ENCODE peak calls at places on chromosomes 12 and 14, in nine cellular contexts. I is AG04450, S is thyroid gland, D is coronary artery, G is AG10803, T is ovary, U is transverse colon, R is choroid plexus epithelial cell, W is lower lobe of right lung. E is an unnamed sample.

GRCh38 chr12:30796508-30796780 is 41.7 kb upstream of the CAPRIN2 start:
- DNase-seq in I (no peak), S (peak), D (no peak), G (peak), T (peak), U (peak), R (peak), W (no peak), E (no peak)

GRCh38 chr12:132140501-132140900 is 3.6 kb downstream of the DDX51 start:
- DNase-seq in I (no peak), S (no peak), D (no peak), G (no peak), T (peak), U (no peak), R (no peak), W (no peak), E (no peak)

GRCh38 chr14:60349663-60350365 is 100.8 kb downstream of the PPM1A start:
- DNase-seq in I (peak), S (peak), D (no peak), G (peak), T (peak), U (peak), R (peak), W (no peak), E (no peak)

GRCh38 chr14:96109956-96110355 is 70.8 kb downstream of the C14orf132 start:
- DNase-seq in I (no peak), S (no peak), D (no peak), G (no peak), T (no peak), U (no peak), R (no peak), W (no peak), E (no peak)

GRCh38 chr12:100375023-100375737 is 18.3 kb downstream of the SLC17A8 start:
- DNase-seq in I (no peak), S (peak), D (no peak), G (peak), T (peak), U (peak), R (peak), W (peak), E (no peak)

GRCh38 chr14:70987042-70987441 is 79.8 kb downstream of the PCNX1 start:
- DNase-seq in I (no peak), S (no peak), D (no peak), G (no peak), T (no peak), U (no peak), R (peak), W (no peak), E (no peak)

GRCh38 chr12:64171715-64172114 is 50.4 kb downstream of the KICS2 start:
- DNase-seq in I (no peak), S (no peak), D (no peak), G (peak), T (no peak), U (no peak), R (no peak), W (no peak), E (no peak)

GRCh38 chr12:68189766-68190700 is 30.5 kb upstream of the IFNG start:
- DNase-seq in I (no peak), S (no peak), D (no peak), G (peak), T (no peak), U (no peak), R (peak), W (no peak), E (peak)

GRCh38 chr12:29992366-29992765 is 208.6 kb upstream of the TMTC1 start:
- DNase-seq in I (no peak), S (no peak), D (no peak), G (no peak), T (no peak), U (no peak), R (no peak), W (no peak), E (no peak)

GRCh38 chr12:11704094-11704493 is 54.6 kb downstream of the ETV6 start:
- DNase-seq in I (no peak), S (no peak), D (no peak), G (no peak), T (no peak), U (no peak), R (no peak), W (no peak), E (no peak)

GRCh38 chr12:107536613-107537012 is 149.0 kb upstream of the PWP1 start:
- DNase-seq in I (peak), S (no peak), D (no peak), G (peak), T (no peak), U (no peak), R (peak), W (no peak), E (no peak)

GRCh38 chr14:29671034-29671433 is 256.6 kb downstream of the PRKD1 start:
- DNase-seq in I (no peak), S (no peak), D (no peak), G (peak), T (no peak), U (no peak), R (peak), W (no peak), E (no peak)

GRCh38 chr14:85088231-85088630 is 441.7 kb upstream of the FLRT2 start:
- DNase-seq in I (no peak), S (no peak), D (no peak), G (peak), T (no peak), U (no peak), R (peak), W (no peak), E (no peak)

DNA sequence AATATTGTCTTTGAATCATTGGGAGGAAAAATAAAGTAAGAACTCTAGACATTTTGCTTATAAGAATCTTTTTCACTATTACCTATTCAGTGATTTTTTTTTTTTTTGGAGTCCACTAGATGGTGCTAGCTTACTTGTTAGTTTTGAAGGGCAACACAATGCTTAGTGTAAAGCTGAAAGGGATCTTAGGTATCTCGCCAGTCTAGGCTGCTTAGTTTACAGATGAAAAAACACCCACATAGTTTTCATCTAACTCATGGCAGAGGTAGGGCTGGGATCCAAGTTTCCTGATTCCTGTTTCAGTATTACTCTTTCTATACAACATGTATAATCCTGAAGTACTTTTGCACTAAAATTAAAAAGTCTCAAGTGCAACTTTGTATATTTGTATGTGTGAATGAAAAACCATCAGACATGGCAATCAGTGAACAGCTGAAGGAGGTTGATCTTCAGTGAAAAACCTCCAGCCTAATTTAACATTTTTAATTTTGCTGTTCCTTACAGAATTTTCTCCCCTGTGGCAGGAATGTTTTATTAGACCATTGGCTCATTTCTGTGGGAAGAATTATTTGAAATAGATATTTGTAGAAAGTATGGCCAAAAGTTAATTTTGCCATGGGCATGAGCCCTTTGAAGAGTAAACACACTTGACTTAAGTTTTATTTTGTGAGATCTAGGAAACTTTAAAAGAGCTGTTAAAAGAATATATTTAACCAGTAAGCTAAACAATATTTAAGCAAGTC is 40.7 kb downstream of the LRRIQ1 start:
- DNase-seq in I (peak), S (no peak), D (no peak), G (peak), T (no peak), U (no peak), R (peak), W (no peak), E (peak)
- H3K4me3 ChIP-seq in I (no peak), S (no peak), D (no peak), G (no peak), T (no peak), U (no peak), R (no peak), W (no peak), E (no peak)

GRCh38 chr14:24271834-24272263 is 452 bp upstream of the RABGGTA start:
- DNase-seq in I (no peak), S (no peak), D (no peak), G (no peak), T (no peak), U (no peak), R (no peak), W (no peak), E (no peak)

GRCh38 chr14:24272442-24272841 is 1.0 kb upstream of the RABGGTA start:
- DNase-seq in I (no peak), S (no peak), D (no peak), G (no peak), T (no peak), U (no peak), R (no peak), W (no peak), E (no peak)

GRCh38 chr14:24270537-24271133 is 762 bp downstream of the RABGGTA start:
- DNase-seq in I (no peak), S (no peak), D (no peak), G (no peak), T (no peak), U (no peak), R (no peak), W (no peak), E (no peak)

GRCh38 chr14:24269910-24270536 is 1.4 kb downstream of the RABGGTA start:
- DNase-seq in I (no peak), S (no peak), D (no peak), G (no peak), T (no peak), U (no peak), R (no peak), W (no peak), E (no peak)

GRCh38 chr14:24271134-24271833 is at the start of gene RABGGTA:
- DNase-seq in I (peak), S (peak), D (peak), G (peak), T (peak), U (peak), R (peak), W (peak), E (no peak)
- TF ChIP-seq CTCF in I (peak), S (peak), D (peak), G (peak), T (peak), U (peak), R (peak), W (peak), E (peak)

GRCh38 chr14:99244960-99245340 is 27.0 kb downstream of the BCL11B start:
- DNase-seq in I (no peak), S (peak), D (no peak), G (no peak), T (no peak), U (no peak), R (no peak), W (no peak), E (no peak)
- H3K4me3 ChIP-seq in I (no peak), S (no peak), D (no peak), G (no peak), T (no peak), U (no peak), R (no peak), W (no peak), E (peak)

GRCh38 chr14:86955955-86956354 is 1037.0 kb downstream of the GALC start:
- DNase-seq in I (no peak), S (no peak), D (no peak), G (no peak), T (no peak), U (no peak), R (no peak), W (no peak), E (no peak)

GRCh38 chr14:86961106-86961716 is 1031.8 kb downstream of the GALC start:
- DNase-seq in I (no peak), S (no peak), D (no peak), G (peak), T (no peak), U (no peak), R (no peak), W (no peak), E (no peak)
- TF ChIP-seq CTCF in I (peak), S (no peak), D (no peak), G (peak), T (no peak), U (no peak), R (no peak), W (no peak), E (peak)

GRCh38 chr12:632102-632696 is 31.0 kb downstream of the NINJ2 start:
- DNase-seq in I (peak), S (peak), D (peak), G (peak), T (no peak), U (no peak), R (peak), W (no peak), E (peak)
- H3K4me3 ChIP-seq in I (peak), S (no peak), D (peak), G (no peak), T (no peak), U (no peak), R (no peak), W (peak), E (peak)

GRCh38 chr12:62582065-62582366 is 115.4 kb downstream of the MON2 start:
- DNase-seq in I (no peak), S (no peak), D (no peak), G (no peak), T (no peak), U (no peak), R (no peak), W (no peak), E (no peak)
- TF ChIP-seq CTCF in I (no peak), S (no peak), D (no peak), G (no peak), T (no peak), U (no peak), R (no peak), W (no peak), E (no peak)

DNA sequence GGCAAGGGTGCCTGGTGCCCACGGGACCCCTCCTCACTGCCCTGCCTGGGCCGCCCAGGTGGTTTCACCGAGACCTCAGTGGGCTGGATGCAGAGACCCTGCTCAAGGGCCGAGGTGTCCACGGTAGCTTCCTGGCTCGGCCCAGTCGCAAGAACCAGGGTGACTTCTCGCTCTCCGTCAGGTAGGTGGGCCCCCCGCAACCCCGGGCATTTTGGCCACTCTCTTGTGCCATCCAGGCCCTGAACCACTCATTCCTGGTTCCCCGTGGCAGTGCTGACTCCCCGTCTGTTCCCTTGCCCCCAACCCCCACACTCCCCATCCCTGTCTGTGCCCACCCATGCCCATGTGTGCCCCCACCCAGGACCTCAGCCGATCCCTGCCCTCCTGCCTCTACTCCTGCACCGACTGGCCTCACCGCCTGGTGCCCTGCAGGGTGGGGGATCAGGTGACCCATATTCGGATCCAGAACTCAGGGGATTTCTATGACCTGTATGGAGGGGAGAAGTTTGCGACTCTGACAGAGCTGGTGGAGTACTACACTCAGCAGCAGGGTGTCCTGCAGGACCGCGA is 480 bp downstream of the PTPN6 start:
- DNase-seq in I (no peak), S (no peak), D (no peak), G (no peak), T (no peak), U (no peak), R (no peak), W (no peak), E (no peak)
- H3K4me3 ChIP-seq in I (no peak), S (no peak), D (peak), G (no peak), T (peak), U (peak), R (no peak), W (peak), E (no peak)

GRCh38 chr14:91573894-91574837 is 64.1 kb upstream of the PPP4R3A start:
- DNase-seq in I (no peak), S (peak), D (peak), G (peak), T (peak), U (peak), R (peak), W (peak), E (peak)
- TF ChIP-seq CTCF in I (no peak), S (no peak), D (no peak), G (no peak), T (no peak), U (no peak), R (no peak), W (no peak), E (no peak)

GRCh38 chr12:55704824-55705780 is 2.6 kb downstream of the ITGA7 start:
- DNase-seq in I (no peak), S (no peak), D (no peak), G (no peak), T (no peak), U (no peak), R (no peak), W (no peak), E (no peak)

GRCh38 chr12:55708695-55709233 is 1.1 kb upstream of the ITGA7 start:
- DNase-seq in I (no peak), S (no peak), D (no peak), G (no peak), T (no peak), U (no peak), R (no peak), W (no peak), E (no peak)

GRCh38 chr12:55705802-55706402 is 1.8 kb downstream of the ITGA7 start:
- DNase-seq in I (no peak), S (no peak), D (no peak), G (no peak), T (no peak), U (no peak), R (no peak), W (no peak), E (no peak)

GRCh38 chr12:55707841-55708694 is at the start of gene ITGA7:
- DNase-seq in I (no peak), S (peak), D (peak), G (no peak), T (peak), U (peak), R (no peak), W (peak), E (no peak)

DNA sequence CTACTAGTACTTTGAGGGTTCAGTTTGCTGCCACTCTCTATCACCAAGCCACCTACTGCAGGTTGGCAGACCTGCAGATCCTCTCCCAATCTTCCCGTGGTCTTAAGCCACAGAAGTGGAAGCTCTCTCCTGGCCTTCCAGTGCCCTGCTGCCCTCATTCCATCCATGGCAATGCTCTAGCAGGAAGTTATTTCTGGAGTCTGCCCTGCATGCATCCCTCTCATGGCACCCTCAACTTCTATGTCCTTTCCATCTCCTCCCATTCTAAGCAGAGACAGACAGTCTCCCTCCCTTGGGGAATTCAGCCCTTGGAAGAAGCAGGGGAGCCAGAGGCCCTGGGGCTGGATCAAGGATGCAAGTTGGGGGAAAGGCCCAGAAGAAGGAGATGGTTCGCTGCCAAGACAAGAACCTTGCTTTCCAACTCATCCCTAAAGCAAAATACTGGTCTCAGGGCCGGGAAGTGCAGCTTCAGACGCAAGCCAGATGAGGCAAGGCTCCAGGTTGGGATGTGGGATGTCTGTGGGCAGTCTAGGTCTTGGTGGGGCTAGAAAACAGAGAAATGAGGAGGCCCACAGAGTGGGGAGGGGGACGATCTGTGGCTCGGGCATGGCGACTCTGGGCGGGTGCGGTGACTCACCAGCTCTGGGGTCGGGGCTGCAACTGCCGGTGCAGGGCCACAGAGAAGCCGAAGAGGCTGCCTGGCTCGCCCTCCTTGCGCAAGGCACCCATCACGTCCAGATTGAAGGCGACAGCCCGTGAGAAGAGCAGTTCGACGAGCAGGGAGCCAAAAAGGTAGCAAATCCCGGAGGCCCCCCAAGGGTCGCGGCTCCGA is 648 bp downstream of the ITGA7 start:
- DNase-seq in I (no peak), S (peak), D (no peak), G (no peak), T (no peak), U (no peak), R (no peak), W (no peak), E (no peak)
- H3K4me3 ChIP-seq in I (peak), S (no peak), D (peak), G (peak), T (peak), U (peak), R (peak), W (peak), E (peak)